ENCODE peak calls at places on chromosomes 13 and 19, in seven cellular contexts. J is stimulated activated CD4-positive, alpha-beta T cell treated with anti-CD3 and anti-CD28 coated beads, TNF-alpha, amount 100 ng/mL, for 4 hours; A is HT1080; Y is GM23338; F is Ammon's horn; O is endodermal cell; T is activated T-cell treated with anti-CD3 and anti-CD28 coated beads, Interleukin-2, amount 50 U/mL, for 72 hours. H is an unnamed sample.

GRCh38 chr13:112261924-112262323 is 114.2 kb upstream of the SPACA7 start:
- DNase-seq in J (no peak), Y (no peak), T (no peak), F (no peak), A (no peak), O (no peak), H (no peak)

GRCh38 chr19:12730054-12730453 is 4.4 kb downstream of the TRIR start:
- DNase-seq in F (no peak), O (peak), Y (no peak), A (no peak), J (no peak), T (no peak), H (no peak)

GRCh38 chr19:10505583-10506229 is 2.5 kb upstream of the KEAP1 start:
- DNase-seq in J (peak), Y (peak), O (peak), F (peak), A (peak), T (peak), H (peak)

GRCh38 chr19:35959040-35959967 is 23.1 kb downstream of the LRFN3 start:
- DNase-seq in F (peak), Y (peak), O (peak), T (peak), J (peak), A (no peak), H (peak)

GRCh38 chr13:99796175-99796819 is 175.3 kb downstream of the ZIC5 start:
- DNase-seq in T (peak), J (no peak), A (peak), Y (peak), O (peak), F (no peak), H (no peak)

GRCh38 chr13:93244141-93244917 is 17.7 kb downstream of the GPC6 start:
- DNase-seq in F (peak), T (no peak), J (no peak), Y (no peak), O (peak), A (peak), H (no peak)

GRCh38 chr19:2497186-2497585 is 21.3 kb downstream of the GADD45B start:
- DNase-seq in T (no peak), A (no peak), Y (no peak), J (no peak), O (no peak), F (no peak), H (no peak)

GRCh38 chr13:41388143-41388881 is 69.0 kb upstream of the RGCC start:
- DNase-seq in F (no peak), A (no peak), Y (no peak), T (no peak), J (no peak), O (no peak), H (no peak)

GRCh38 chr13:45328661-45329105 is 12.3 kb downstream of the TPT1 start:
- DNase-seq in Y (no peak), A (no peak), J (no peak), T (no peak), O (no peak), F (no peak), H (no peak)

GRCh38 chr19:19224852-19225494 is 13.2 kb downstream of the NCAN start:
- DNase-seq in J (peak), O (peak), A (peak), Y (peak), F (no peak), T (peak), H (peak)

GRCh38 chr19:4707956-4708650 is 15.5 kb downstream of the DPP9 start:
- DNase-seq in F (no peak), J (no peak), T (no peak), Y (no peak), A (no peak), O (no peak), H (no peak)

GRCh38 chr19:46849610-46850009 is 1.0 kb downstream of the AP2S1 start:
- DNase-seq in Y (peak), J (no peak), A (no peak), O (peak), F (no peak), T (no peak), H (no peak)

H was measured in effector CD4-positive, alpha-beta T cell.